ENCODE peak calls at places on chromosome 16, in six cellular contexts. G, I, A, U, D and J are unnamed samples.

GRCh38 chr16:16162591-16162990 is 60.7 kb downstream of the ABCC6 start:
- DNase-seq in G (no peak), I (no peak), A (no peak), U (no peak), D (no peak), J (no peak)

GRCh38 chr16:89155184-89155679 is 16.3 kb upstream of the CDH15 start:
- DNase-seq in G (peak; percentile 85), I (no peak), A (no peak), U (no peak), D (peak; percentile 39), J (no peak)

GRCh38 chr16:84461029-84461415 is 43.4 kb downstream of the MEAK7 start:
- DNase-seq in G (peak; percentile 27), I (no peak), A (no peak), U (no peak), D (no peak), J (no peak)

GRCh38 chr16:4416200-4417032 is at the start of gene CORO7:
- DNase-seq in G (peak; percentile 99), I (peak; percentile 77), A (peak; percentile 73), U (peak; percentile 51), D (no peak), J (peak; percentile 73)

GRCh38 chr16:10599626-10600025 is 19.2 kb upstream of the EMP2 start:
- DNase-seq in G (no peak), I (no peak), A (no peak), U (no peak), D (no peak), J (no peak)

GRCh38 chr16:76800196-76800595 is 390.8 kb upstream of the MON1B start:
- DNase-seq in G (no peak), I (no peak), A (no peak), U (no peak), D (no peak), J (no peak)

GRCh38 chr16:77732241-77732946 is 10.1 kb downstream of the NUDT7 start:
- DNase-seq in G (no peak), I (no peak), A (no peak), U (no peak), D (no peak), J (no peak)

GRCh38 chr16:78195868-78196267 is 96.4 kb downstream of the WWOX start:
- DNase-seq in G (no peak), I (no peak), A (no peak), U (no peak), D (no peak), J (no peak)

GRCh38 chr16:84922351-84923135 is 88.8 kb downstream of the ZDHHC7 start:
- DNase-seq in G (peak; percentile 91), I (peak; percentile 44), A (no peak), U (no peak), D (no peak), J (peak; percentile 66)

GRCh38 chr16:29809850-29810698 is 1.9 kb upstream of the PRRT2 start:
- DNase-seq in G (no peak), I (no peak), A (no peak), U (no peak), D (no peak), J (no peak)

GRCh38 chr16:76970087-76970744 is 220.8 kb upstream of the MON1B start:
- DNase-seq in G (no peak), I (no peak), A (no peak), U (no peak), D (no peak), J (no peak)

GRCh38 chr16:89323120-89323960 is 105.8 kb downstream of the ZNF778 start:
- DNase-seq in G (no peak), I (no peak), A (no peak), U (no peak), D (no peak), J (no peak)

GRCh38 chr16:75053791-75054555 is 55.1 kb downstream of the ZNRF1 start:
- DNase-seq in G (peak; percentile 79), I (peak; percentile 83), A (no peak), U (no peak), D (no peak), J (no peak)

GRCh38 chr16:89815639-89816348 is 653 bp downstream of the FANCA start:
- DNase-seq in G (no peak), I (no peak), A (no peak), U (no peak), D (no peak), J (no peak)

GRCh38 chr16:22313141-22313781 is 16.1 kb downstream of the POLR3E start:
- DNase-seq in G (no peak), I (no peak), A (no peak), U (no peak), D (no peak), J (no peak)

GRCh38 chr16:12771341-12771798 is 32.3 kb downstream of the CPPED1 start:
- DNase-seq in G (no peak), I (no peak), A (no peak), U (no peak), D (no peak), J (no peak)

GRCh38 chr16:48824271-48824670 is 214.3 kb upstream of the N4BP1 start:
- DNase-seq in G (no peak), I (no peak), A (no peak), U (no peak), D (no peak), J (no peak)

GRCh38 chr16:9102379-9102778 is 10.9 kb downstream of the HAPSTR1 start:
- DNase-seq in G (no peak), I (no peak), A (no peak), U (no peak), D (peak; percentile 79), J (no peak)

GRCh38 chr16:86531193-86531550 is 20.8 kb downstream of the FOXF1 start:
- DNase-seq in G (peak; percentile 83), I (no peak), A (no peak), U (no peak), D (no peak), J (no peak)

GRCh38 chr16:20364051-20364450 is 11.5 kb upstream of the UMOD start:
- DNase-seq in G (no peak), I (no peak), A (no peak), U (no peak), D (no peak), J (no peak)

GRCh38 chr16:47461598-47462266 is 601 bp downstream of the PHKB start:
- DNase-seq in G (no peak), I (peak; percentile 72), A (no peak), U (peak; percentile 27), D (no peak), J (no peak)

GRCh38 chr16:29198731-29199521 is 207.6 kb downstream of the NPIPB11 start:
- DNase-seq in G (no peak), I (no peak), A (no peak), U (no peak), D (no peak), J (no peak)

GRCh38 chr16:22751104-22751667 is 62.8 kb upstream of the HS3ST2 start:
- DNase-seq in G (no peak), I (no peak), A (no peak), U (no peak), D (no peak), J (no peak)

GRCh38 chr16:72349719-72350118 is 177.8 kb upstream of the PMFBP1 start:
- DNase-seq in G (no peak), I (no peak), A (no peak), U (no peak), D (no peak), J (no peak)

GRCh38 chr16:85347213-85347591 is 234.9 kb upstream of the CIBAR2 start:
- DNase-seq in G (no peak), I (no peak), A (no peak), U (no peak), D (no peak), J (peak; percentile 79)